ENCODE peak calls at places on chromosomes 5 and 9, in eight cellular contexts. One of them, this sample, is unnamed.

GRCh38 chr9:134454386-134454978 is 128.2 kb downstream of the RXRA start:
- DNase-seq in HepG2: no peak
- DNase-seq in body of pancreas: no peak
- DNase-seq in RWPE1: no peak
- DNase-seq in astrocyte: peak
- DNase-seq in AG10803: no peak
- DNase-seq in nephron progenitor cell: no peak
- DNase-seq in ovary: peak
- DNase-seq in this sample: no peak

GRCh38 chr9:114953917-114954316 is 23.5 kb upstream of the TNFSF8 start:
- DNase-seq in HepG2: no peak
- DNase-seq in body of pancreas: peak
- DNase-seq in RWPE1: peak
- DNase-seq in astrocyte: peak
- DNase-seq in AG10803: peak
- DNase-seq in nephron progenitor cell: no peak
- DNase-seq in ovary: no peak
- DNase-seq in this sample: no peak

GRCh38 chr9:134830126-134830525 is 50.5 kb upstream of the FCN2 start:
- DNase-seq in HepG2: no peak
- DNase-seq in body of pancreas: no peak
- DNase-seq in RWPE1: no peak
- DNase-seq in astrocyte: no peak
- DNase-seq in AG10803: no peak
- DNase-seq in nephron progenitor cell: no peak
- DNase-seq in ovary: no peak
- DNase-seq in this sample: no peak

GRCh38 chr9:93958121-93958874 is 3.1 kb upstream of the BARX1 start:
- DNase-seq in HepG2: no peak
- DNase-seq in body of pancreas: no peak
- DNase-seq in RWPE1: no peak
- DNase-seq in astrocyte: no peak
- DNase-seq in AG10803: no peak
- DNase-seq in nephron progenitor cell: peak
- DNase-seq in ovary: no peak
- DNase-seq in this sample: peak

GRCh38 chr9:71675129-71675856 is 93.0 kb downstream of the CEMIP2 start:
- DNase-seq in HepG2: no peak
- DNase-seq in body of pancreas: no peak
- DNase-seq in RWPE1: no peak
- DNase-seq in astrocyte: no peak
- DNase-seq in AG10803: no peak
- DNase-seq in nephron progenitor cell: no peak
- DNase-seq in ovary: no peak
- DNase-seq in this sample: no peak

GRCh38 chr9:22158983-22159382 is 149.9 kb upstream of the CDKN2B start:
- DNase-seq in HepG2: peak
- DNase-seq in body of pancreas: peak
- DNase-seq in RWPE1: peak
- DNase-seq in astrocyte: peak
- DNase-seq in AG10803: peak
- DNase-seq in nephron progenitor cell: no peak
- DNase-seq in ovary: peak
- DNase-seq in this sample: no peak

GRCh38 chr5:80170117-80170535 is 85.7 kb downstream of the SERINC5 start:
- DNase-seq in HepG2: no peak
- DNase-seq in body of pancreas: no peak
- DNase-seq in RWPE1: no peak
- DNase-seq in astrocyte: no peak
- DNase-seq in AG10803: no peak
- DNase-seq in nephron progenitor cell: no peak
- DNase-seq in ovary: no peak
- DNase-seq in this sample: no peak

GRCh38 chr5:74798977-74799911 is 32.2 kb downstream of the NSA2 start:
- DNase-seq in HepG2: peak
- DNase-seq in body of pancreas: no peak
- DNase-seq in RWPE1: no peak
- DNase-seq in astrocyte: peak
- DNase-seq in AG10803: no peak
- DNase-seq in nephron progenitor cell: no peak
- DNase-seq in ovary: no peak
- DNase-seq in this sample: no peak

GRCh38 chr5:163580516-163580915 is 75.1 kb downstream of the MAT2B start:
- DNase-seq in HepG2: no peak
- DNase-seq in body of pancreas: no peak
- DNase-seq in RWPE1: no peak
- DNase-seq in astrocyte: no peak
- DNase-seq in AG10803: no peak
- DNase-seq in nephron progenitor cell: no peak
- DNase-seq in ovary: no peak
- DNase-seq in this sample: no peak

GRCh38 chr9:71681104-71681707 is 87.1 kb downstream of the CEMIP2 start:
- DNase-seq in HepG2: no peak
- DNase-seq in body of pancreas: no peak
- DNase-seq in RWPE1: no peak
- DNase-seq in astrocyte: peak
- DNase-seq in AG10803: peak
- DNase-seq in nephron progenitor cell: no peak
- DNase-seq in ovary: no peak
- DNase-seq in this sample: no peak

GRCh38 chr9:76138360-76138759 is 247.9 kb downstream of the PCSK5 start:
- DNase-seq in HepG2: no peak
- DNase-seq in body of pancreas: no peak
- DNase-seq in RWPE1: no peak
- DNase-seq in astrocyte: no peak
- DNase-seq in AG10803: no peak
- DNase-seq in nephron progenitor cell: no peak
- DNase-seq in ovary: no peak
- DNase-seq in this sample: no peak

GRCh38 chr5:18101532-18101931 is 467.3 kb downstream of the TAF11L14 start:
- DNase-seq in HepG2: no peak
- DNase-seq in body of pancreas: no peak
- DNase-seq in RWPE1: no peak
- DNase-seq in astrocyte: no peak
- DNase-seq in AG10803: no peak
- DNase-seq in nephron progenitor cell: no peak
- DNase-seq in ovary: no peak
- DNase-seq in this sample: no peak

GRCh38 chr5:18105449-18105848 is 471.2 kb downstream of the TAF11L14 start:
- DNase-seq in HepG2: no peak
- DNase-seq in body of pancreas: no peak
- DNase-seq in RWPE1: no peak
- DNase-seq in astrocyte: no peak
- DNase-seq in AG10803: no peak
- DNase-seq in nephron progenitor cell: no peak
- DNase-seq in ovary: no peak
- DNase-seq in this sample: no peak

DNA sequence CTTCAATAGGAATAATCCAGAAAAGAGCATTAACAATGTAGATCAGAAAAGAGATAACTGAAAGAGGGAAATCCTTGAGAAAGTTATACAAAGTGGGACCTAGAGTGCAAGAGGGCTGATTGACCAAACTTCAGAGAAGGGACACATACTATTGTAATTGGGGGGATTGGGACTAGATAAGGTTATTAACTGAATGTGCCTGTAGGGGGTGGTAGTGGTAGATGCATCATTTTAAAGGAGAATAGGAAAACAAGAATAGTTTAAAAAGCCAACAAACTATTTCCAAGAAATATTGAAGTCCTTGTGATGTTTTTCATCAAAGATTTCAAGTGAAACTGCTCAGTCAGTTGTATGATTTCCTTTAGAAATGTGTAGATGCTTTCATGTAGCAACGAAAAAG is 468.5 kb downstream of the TAF11L14 start:
- DNase-seq in HepG2: no peak
- DNase-seq in body of pancreas: no peak
- DNase-seq in RWPE1: no peak
- DNase-seq in astrocyte: no peak
- DNase-seq in AG10803: no peak
- DNase-seq in nephron progenitor cell: no peak
- DNase-seq in ovary: no peak
- DNase-seq in this sample: no peak
- TF ChIP-seq CTCF in HepG2: no peak
- TF ChIP-seq CTCF in body of pancreas: no peak
- TF ChIP-seq CTCF in RWPE1: no peak
- TF ChIP-seq CTCF in astrocyte: no peak
- TF ChIP-seq CTCF in AG10803: no peak
- TF ChIP-seq CTCF in nephron progenitor cell: no peak
- TF ChIP-seq CTCF in ovary: no peak
- TF ChIP-seq CTCF in this sample: no peak

GRCh38 chr9:34899535-34900158 is 58.4 kb upstream of the PHF24 start:
- DNase-seq in HepG2: peak
- DNase-seq in body of pancreas: peak
- DNase-seq in RWPE1: peak
- DNase-seq in astrocyte: peak
- DNase-seq in AG10803: peak
- DNase-seq in nephron progenitor cell: peak
- DNase-seq in ovary: peak
- DNase-seq in this sample: peak
- TF ChIP-seq CTCF in HepG2: peak
- TF ChIP-seq CTCF in body of pancreas: peak
- TF ChIP-seq CTCF in RWPE1: peak
- TF ChIP-seq CTCF in astrocyte: peak
- TF ChIP-seq CTCF in AG10803: peak
- TF ChIP-seq CTCF in nephron progenitor cell: peak
- TF ChIP-seq CTCF in ovary: peak
- TF ChIP-seq CTCF in this sample: peak

GRCh38 chr9:136910901-136911245 is 24.6 kb downstream of the TRAF2 start:
- DNase-seq in HepG2: no peak
- DNase-seq in body of pancreas: no peak
- DNase-seq in RWPE1: no peak
- DNase-seq in astrocyte: no peak
- DNase-seq in AG10803: no peak
- DNase-seq in nephron progenitor cell: no peak
- DNase-seq in ovary: no peak
- DNase-seq in this sample: no peak
- TF ChIP-seq CTCF in HepG2: no peak
- TF ChIP-seq CTCF in body of pancreas: no peak
- TF ChIP-seq CTCF in RWPE1: no peak
- TF ChIP-seq CTCF in astrocyte: no peak
- TF ChIP-seq CTCF in AG10803: no peak
- TF ChIP-seq CTCF in nephron progenitor cell: no peak
- TF ChIP-seq CTCF in ovary: no peak
- TF ChIP-seq CTCF in this sample: no peak

GRCh38 chr5:172666251-172666650 is 25.2 kb downstream of the NEURL1B start:
- DNase-seq in HepG2: peak
- DNase-seq in body of pancreas: peak
- DNase-seq in RWPE1: no peak
- DNase-seq in astrocyte: no peak
- DNase-seq in AG10803: peak
- DNase-seq in nephron progenitor cell: no peak
- DNase-seq in ovary: no peak
- DNase-seq in this sample: no peak
- TF ChIP-seq CTCF in HepG2: peak
- TF ChIP-seq CTCF in body of pancreas: no peak
- TF ChIP-seq CTCF in RWPE1: no peak
- TF ChIP-seq CTCF in astrocyte: no peak
- TF ChIP-seq CTCF in AG10803: no peak
- TF ChIP-seq CTCF in nephron progenitor cell: no peak
- TF ChIP-seq CTCF in ovary: no peak
- TF ChIP-seq CTCF in this sample: no peak